ENCODE peak calls at places on chromosomes 1 and 21, in six cellular contexts. V, E, J, Y, H and W are unnamed samples.

GRCh38 chr1:203478986-203479385 is 3.4 kb downstream of the PRELP start:
- DNase-seq in V (no peak), E (no peak), J (no peak), Y (no peak), H (no peak), W (no peak)

GRCh38 chr1:109826930-109827349 is 63.2 kb upstream of the EPS8L3 start:
- DNase-seq in V (no peak), E (no peak), J (no peak), Y (no peak), H (no peak), W (no peak)

GRCh38 chr1:152047954-152048640 is 11.3 kb upstream of the S100A11 start:
- DNase-seq in V (peak; percentile 99), E (peak; percentile 91), J (peak; percentile 94), Y (peak; percentile 100), H (peak; percentile 98), W (peak; percentile 78)

GRCh38 chr1:220398238-220398637 is 126.0 kb upstream of the RAB3GAP2 start:
- DNase-seq in V (no peak), E (no peak), J (no peak), Y (no peak), H (no peak), W (no peak)

GRCh38 chr1:247268390-247269045 is 12.6 kb downstream of the VN1R5 start:
- DNase-seq in V (peak; percentile 28), E (no peak), J (no peak), Y (peak; percentile 7), H (no peak), W (no peak)

GRCh38 chr21:43868461-43868860 is 3.4 kb downstream of the AGPAT3 start:
- DNase-seq in V (no peak), E (no peak), J (no peak), Y (no peak), H (no peak), W (no peak)

GRCh38 chr1:60427194-60427593 is 353.6 kb upstream of the C1orf87 start:
- DNase-seq in V (peak; percentile 27), E (no peak), J (no peak), Y (peak; percentile 48), H (no peak), W (no peak)

GRCh38 chr1:101843160-101843559 is 153.6 kb downstream of the OLFM3 start:
- DNase-seq in V (no peak), E (no peak), J (no peak), Y (no peak), H (no peak), W (no peak)

GRCh38 chr1:98253145-98253544 is 332.3 kb upstream of the DPYD start:
- DNase-seq in V (no peak), E (no peak), J (no peak), Y (no peak), H (no peak), W (no peak)

GRCh38 chr1:98256700-98257099 is 335.9 kb upstream of the DPYD start:
- DNase-seq in V (no peak), E (no peak), J (no peak), Y (no peak), H (no peak), W (no peak)

GRCh38 chr1:98251497-98251896 is 330.7 kb upstream of the DPYD start:
- DNase-seq in V (no peak), E (no peak), J (no peak), Y (no peak), H (no peak), W (no peak)
- TF ChIP-seq CTCF in V (no peak), E (no peak), J (no peak), Y (no peak), H (no peak), W (no peak)

DNA sequence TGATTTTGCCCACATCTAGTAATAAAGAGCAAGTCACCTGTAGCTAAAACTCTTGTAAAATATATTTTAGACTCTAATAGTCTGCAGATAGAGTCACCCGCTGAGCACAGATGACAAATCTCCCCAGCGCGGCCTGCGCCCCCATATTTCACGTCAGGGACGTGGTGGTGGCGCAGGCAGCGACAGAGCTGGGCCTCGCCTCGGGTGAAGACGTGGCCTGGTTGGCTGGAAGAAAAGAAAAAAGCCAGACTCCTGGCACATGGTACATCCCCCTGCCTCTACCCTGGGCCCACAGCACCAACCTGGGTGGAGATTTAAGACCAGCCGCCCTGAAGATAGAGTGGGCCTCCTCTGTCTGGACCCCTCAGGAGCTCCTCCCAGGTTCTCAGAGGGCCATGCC is 6.0 kb upstream of the DMBX1 start:
- DNase-seq in V (no peak), E (no peak), J (no peak), Y (no peak), H (no peak), W (no peak)
- TF ChIP-seq CTCF in V (no peak), E (no peak), J (no peak), Y (no peak), H (no peak), W (no peak)

DNA sequence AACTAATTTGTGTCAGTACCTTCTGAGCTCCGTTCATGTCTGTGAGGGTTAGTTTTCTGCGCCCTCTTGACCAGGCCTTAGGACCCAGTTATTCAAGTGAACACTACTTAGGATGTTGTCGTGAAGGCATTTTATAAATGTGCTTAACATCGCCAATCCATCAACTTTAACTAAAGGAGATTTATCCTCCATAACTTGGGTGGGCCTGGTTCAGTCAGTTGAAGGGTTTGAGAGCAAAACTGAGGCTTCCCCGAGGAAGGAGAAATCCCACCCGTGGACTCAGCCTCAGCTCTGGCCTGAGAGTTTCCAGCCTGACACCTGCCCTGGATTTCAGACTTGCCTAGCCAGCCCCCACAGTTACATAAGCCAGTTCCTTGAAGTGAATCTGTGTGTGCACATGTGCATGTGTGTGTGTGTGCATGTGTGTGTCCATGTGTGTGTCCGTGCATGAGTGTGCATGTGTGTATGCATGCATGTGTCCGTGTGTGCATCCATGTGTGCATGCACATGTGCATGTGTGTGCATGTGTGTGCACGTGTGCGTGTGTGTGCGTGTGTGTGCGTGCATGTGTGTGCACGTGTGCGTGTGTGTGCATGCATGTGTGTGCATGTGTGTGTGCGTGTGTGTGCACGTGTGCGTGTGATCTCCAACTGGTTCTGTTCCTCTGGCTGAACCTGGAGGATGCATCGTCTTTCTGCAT is 62.1 kb upstream of the PDE9A start:
- DNase-seq in V (no peak), E (no peak), J (no peak), Y (no peak), H (no peak), W (no peak)
- TF ChIP-seq CTCF in V (no peak), E (no peak), J (no peak), Y (no peak), H (no peak), W (no peak)

DNA sequence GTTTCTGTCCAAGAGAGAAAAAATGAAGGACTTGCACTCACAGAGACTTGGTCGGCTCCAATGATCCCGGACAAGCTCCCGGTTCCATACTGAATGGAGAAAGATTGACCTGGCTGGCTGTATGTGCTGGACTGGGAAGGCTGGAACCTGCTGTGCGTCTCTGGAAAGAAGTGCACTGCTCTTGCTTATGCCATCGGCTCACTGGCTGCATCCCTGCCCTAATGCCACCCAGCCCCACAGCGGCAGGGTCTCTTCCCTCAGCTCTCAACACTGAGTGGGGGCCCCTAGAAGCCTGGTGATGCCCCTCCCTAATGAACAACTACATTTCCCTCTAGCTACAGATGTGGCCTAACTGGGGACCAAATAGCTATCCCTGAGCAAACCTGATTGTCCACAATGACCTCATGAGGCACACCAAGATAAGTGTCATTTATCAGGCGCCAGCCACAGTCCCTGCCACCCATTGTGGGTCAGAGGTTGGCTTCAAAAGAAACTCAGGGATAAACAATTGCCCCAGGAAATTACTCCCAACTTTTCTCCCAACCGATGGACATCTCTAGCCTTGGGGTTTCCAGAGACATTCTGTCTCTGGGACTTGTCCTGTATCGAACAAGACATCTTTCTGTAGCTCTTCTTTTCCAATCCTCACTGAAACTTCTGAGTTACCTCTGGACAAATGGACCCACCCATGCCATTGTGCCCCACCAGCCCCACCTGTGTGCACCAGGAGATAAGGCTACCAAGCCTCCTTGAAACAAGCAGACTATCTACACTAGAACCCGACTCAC is 2.5 kb downstream of the CTSE start:
- DNase-seq in V (no peak), E (no peak), J (no peak), Y (no peak), H (no peak), W (no peak)
- TF ChIP-seq CTCF in V (no peak), E (no peak), J (no peak), Y (no peak), H (no peak), W (no peak)

GRCh38 chr1:25742316-25742715 is 57.7 kb upstream of the SELENON start:
- DNase-seq in V (no peak), E (no peak), J (no peak), Y (no peak), H (no peak), W (no peak)

GRCh38 chr1:25743164-25744139 is 56.5 kb upstream of the SELENON start:
- DNase-seq in V (peak; percentile 88), E (no peak), J (no peak), Y (peak; percentile 24), H (no peak), W (peak; percentile 23)

GRCh38 chr1:25746299-25747045 is 53.5 kb upstream of the SELENON start:
- DNase-seq in V (no peak), E (no peak), J (no peak), Y (no peak), H (no peak), W (no peak)

GRCh38 chr1:25744636-25745425 is 55.2 kb upstream of the SELENON start:
- DNase-seq in V (no peak), E (no peak), J (no peak), Y (no peak), H (no peak), W (no peak)

DNA sequence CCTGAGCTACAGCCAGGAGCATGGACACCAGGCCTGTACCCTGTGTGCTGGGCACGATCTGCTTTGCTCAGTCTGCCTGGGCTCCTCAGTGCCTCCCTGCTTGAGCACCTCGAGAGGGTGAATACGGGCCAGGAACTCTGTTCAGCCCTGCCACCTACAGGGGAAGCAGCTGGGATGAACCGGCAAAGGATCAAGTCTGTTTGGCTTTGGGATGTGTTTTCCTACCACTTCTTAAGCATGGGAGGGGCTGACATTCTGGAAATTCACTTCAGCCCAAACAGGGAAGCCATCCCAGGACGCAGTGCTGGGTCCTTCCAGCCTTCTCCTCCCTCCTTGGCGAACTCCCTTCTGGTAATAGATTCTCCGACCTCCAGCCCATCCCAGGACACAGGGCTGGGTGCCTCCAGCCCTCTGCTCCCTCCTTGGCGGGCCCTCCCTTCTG is 55.8 kb upstream of the SELENON start:
- DNase-seq in V (peak; percentile 62), E (no peak), J (no peak), Y (peak; percentile 34), H (peak; percentile 12), W (peak; percentile 38)
- TF ChIP-seq CTCF in V (peak; percentile 74), E (no peak), J (peak; percentile 24), Y (peak; percentile 52), H (peak; percentile 78), W (no peak)

GRCh38 chr21:31264574-31264973 is 79.5 kb downstream of the TIAM1 start:
- DNase-seq in V (no peak), E (no peak), J (no peak), Y (no peak), H (no peak), W (no peak)
- TF ChIP-seq CTCF in V (no peak), E (no peak), J (no peak), Y (no peak), H (no peak), W (no peak)

GRCh38 chr1:44546403-44547053 is 127.8 kb downstream of the TMEM53 start:
- DNase-seq in V (no peak), E (no peak), J (no peak), Y (no peak), H (no peak), W (no peak)
- TF ChIP-seq CTCF in V (no peak), E (no peak), J (peak; percentile 43), Y (no peak), H (no peak), W (no peak)